ENCODE peak calls at places on chromosome 16, in nine cellular contexts. D is NCI-H510A treated with DMSO at 0.1 percent for 48 hours, F is psoas muscle, Q is HFFc6, S is dermis microvascular lymphatic vessel endothelial cell, T is iPS-NIHi11, G is RWPE1, X is lung microvascular endothelial cell, R is T-cell. L is an unnamed sample.

GRCh38 chr16:64830653-64831052 is 291.2 kb downstream of the CDH11 start:
- DNase-seq in Q (peak), F (no peak), X (no peak), D (no peak), T (no peak), S (no peak), G (no peak), R (no peak), L (no peak)

GRCh38 chr16:46822270-46822669 is 8.7 kb downstream of the C16orf87 start:
- DNase-seq in F (no peak), X (no peak), D (no peak), T (no peak), G (no peak), S (no peak), Q (peak), R (no peak), L (peak)

GRCh38 chr16:74654536-74654935 is 12.1 kb downstream of the RFWD3 start:
- DNase-seq in T (no peak), X (no peak), S (no peak), Q (no peak), G (no peak), R (no peak), D (no peak), F (no peak), L (no peak)

GRCh38 chr16:26680671-26681070 is 386.1 kb upstream of the C16orf82 start:
- DNase-seq in T (no peak), F (no peak), R (no peak), Q (no peak), S (no peak), D (no peak), X (no peak), G (no peak), L (no peak)

GRCh38 chr16:89600956-89601355 is 12.5 kb upstream of the DPEP1 start:
- DNase-seq in G (no peak), S (no peak), D (no peak), Q (no peak), X (no peak), F (no peak), T (no peak), R (no peak), L (no peak)

GRCh38 chr16:2609827-2610470 is 72.1 kb downstream of the PDPK1 start:
- DNase-seq in D (no peak), X (no peak), Q (no peak), F (peak), S (no peak), R (no peak), T (no peak), G (no peak), L (no peak)

GRCh38 chr16:48081656-48082055 is 74.1 kb downstream of the ABCC12 start:
- DNase-seq in G (peak), S (no peak), F (no peak), R (no peak), T (no peak), Q (peak), X (peak), D (no peak), L (peak)

GRCh38 chr16:85363881-85364280 is 249.2 kb upstream of the GSE1 start:
- DNase-seq in T (no peak), F (no peak), R (no peak), X (peak), G (no peak), S (no peak), D (no peak), Q (peak), L (no peak)

GRCh38 chr16:3023415-3023668 is 400 bp downstream of the HCFC1R1 start:
- DNase-seq in Q (peak), X (no peak), G (peak), F (no peak), S (no peak), D (no peak), R (no peak), T (no peak), L (peak)

GRCh38 chr16:55641430-55642056 is 14.2 kb upstream of the SLC6A2 start:
- DNase-seq in Q (no peak), R (no peak), D (no peak), S (peak), F (no peak), G (no peak), X (peak), T (no peak), L (no peak)

GRCh38 chr16:53031323-53031942 is 21.3 kb downstream of the CHD9NB start:
- DNase-seq in R (no peak), F (no peak), D (no peak), T (peak), G (peak), S (no peak), Q (no peak), X (no peak), L (no peak)

GRCh38 chr16:77540656-77541055 is 105.8 kb upstream of the ADAMTS18 start:
- DNase-seq in G (no peak), S (peak), Q (no peak), F (no peak), R (no peak), X (peak), T (no peak), D (no peak), L (no peak)